ENCODE peak calls at places on chromosomes 5 and 9, in four cellular contexts. M is hepatocyte, A is PC-3, J is GM23248. H is an unnamed sample.

GRCh38 chr5:147558826-147559225 is 49.0 kb upstream of the DPYSL3 start:
- DNase-seq in M (peak), A (peak), J (peak), H (no peak)

GRCh38 chr9:71514344-71514975 is 253.9 kb downstream of the CEMIP2 start:
- DNase-seq in M (no peak), A (no peak), J (peak), H (no peak)

GRCh38 chr9:126411225-126411947 is 84.8 kb downstream of the MVB12B start:
- DNase-seq in M (no peak), A (peak), J (peak), H (peak)

GRCh38 chr9:113187935-113188595 is 33.0 kb downstream of the FKBP15 start:
- DNase-seq in M (peak), A (peak), J (peak), H (no peak)

GRCh38 chr9:132896906-132897305 is 18.2 kb downstream of the SPACA9 start:
- DNase-seq in M (no peak), A (no peak), J (peak), H (no peak)

GRCh38 chr9:116860509-116861120 is 173.5 kb downstream of the TRIM32 start:
- DNase-seq in M (peak), A (peak), J (peak), H (peak)

GRCh38 chr9:21075484-21075883 is 2.3 kb downstream of the IFNB1 start:
- DNase-seq in M (no peak), A (no peak), J (no peak), H (no peak)

GRCh38 chr9:130454096-130454811 is 9.5 kb downstream of the ASS1 start:
- DNase-seq in M (no peak), A (no peak), J (no peak), H (no peak)

GRCh38 chr5:158978061-158978745 is 121.5 kb downstream of the EBF1 start:
- DNase-seq in M (no peak), A (peak), J (peak), H (no peak)
- H3K27ac ChIP-seq in M (no peak), A (no peak), J (no peak), H (no peak)

GRCh38 chr9:4325113-4325512 is 25.2 kb upstream of the GLIS3 start:
- DNase-seq in M (no peak), A (no peak), J (no peak), H (no peak)

GRCh38 chr9:4318741-4319140 is 18.9 kb upstream of the GLIS3 start:
- DNase-seq in M (no peak), A (no peak), J (peak), H (no peak)

GRCh38 chr9:4320021-4320420 is 20.2 kb upstream of the GLIS3 start:
- DNase-seq in M (no peak), A (no peak), J (peak), H (no peak)

GRCh38 chr9:4324513-4324912 is 24.6 kb upstream of the GLIS3 start:
- DNase-seq in M (no peak), A (no peak), J (peak), H (no peak)

GRCh38 chr9:4321554-4321953 is 21.7 kb upstream of the GLIS3 start:
- DNase-seq in M (no peak), A (no peak), J (no peak), H (no peak)
- H3K4me2 ChIP-seq in M (no peak), A (no peak), J (no peak), H (no peak)

GRCh38 chr5:153209016-153209415 is 281.5 kb upstream of the GRIA1 start:
- DNase-seq in M (no peak), A (no peak), J (peak), H (no peak)

GRCh38 chr5:153212471-153212870 is 278.0 kb upstream of the GRIA1 start:
- DNase-seq in M (no peak), A (no peak), J (no peak), H (no peak)

GRCh38 chr5:153209687-153210086 is 280.8 kb upstream of the GRIA1 start:
- DNase-seq in M (no peak), A (no peak), J (no peak), H (no peak)

GRCh38 chr5:153211052-153211451 is 279.4 kb upstream of the GRIA1 start:
- DNase-seq in M (no peak), A (no peak), J (no peak), H (no peak)
- H3K27ac ChIP-seq in M (no peak), A (no peak), J (no peak), H (no peak)

DNA sequence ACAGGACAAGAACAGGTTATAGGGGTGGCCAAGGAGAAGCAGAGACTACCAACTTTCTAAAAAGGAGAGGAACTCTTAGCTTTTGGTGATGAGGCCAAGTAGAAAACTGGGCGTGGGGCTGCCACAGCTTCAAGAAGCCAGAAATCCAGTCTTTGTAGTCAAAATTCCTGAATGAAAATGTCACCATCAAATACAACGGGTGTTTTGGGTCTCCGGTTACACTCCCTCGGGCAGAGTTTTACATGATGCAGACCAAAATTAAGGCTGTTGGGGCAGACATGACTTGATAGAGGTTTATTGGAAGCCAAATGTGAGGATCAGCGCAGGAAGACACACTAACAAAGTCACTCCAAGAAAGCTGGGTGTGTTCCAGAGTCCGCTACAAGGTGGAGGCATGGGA is 29.4 kb upstream of the N4BP3 start:
- DNase-seq in M (no peak), A (peak), J (peak), H (no peak)
- H3K4me2 ChIP-seq in M (no peak), A (peak), J (no peak), H (no peak)

GRCh38 chr9:121262953-121263352 is 5.0 kb upstream of the GSN start:
- DNase-seq in M (no peak), A (no peak), J (no peak), H (no peak)
- H3K27ac ChIP-seq in M (no peak), A (no peak), J (no peak), H (no peak)

GRCh38 chr5:82564963-82565362 is 286.8 kb upstream of the RPS23 start:
- DNase-seq in M (no peak), A (no peak), J (no peak), H (no peak)

GRCh38 chr5:82560966-82561365 is 282.8 kb upstream of the RPS23 start:
- DNase-seq in M (no peak), A (no peak), J (no peak), H (no peak)

GRCh38 chr5:82562696-82563240 is 284.6 kb upstream of the RPS23 start:
- DNase-seq in M (no peak), A (peak), J (no peak), H (no peak)

GRCh38 chr5:82561786-82562185 is 283.6 kb upstream of the RPS23 start:
- DNase-seq in M (no peak), A (no peak), J (no peak), H (no peak)

GRCh38 chr5:82563745-82564144 is 285.6 kb upstream of the RPS23 start:
- DNase-seq in M (no peak), A (no peak), J (no peak), H (no peak)
- H3K4me2 ChIP-seq in M (no peak), A (no peak), J (no peak), H (no peak)

GRCh38 chr5:137486707-137487106 is 12.4 kb downstream of the SPOCK1 start:
- DNase-seq in M (no peak), A (peak), J (peak), H (no peak)
- H3K27ac ChIP-seq in M (no peak), A (no peak), J (peak), H (no peak)

GRCh38 chr5:140641716-140642115 is 2.5 kb downstream of the TMCO6 start:
- DNase-seq in M (no peak), A (no peak), J (no peak), H (no peak)
- H3K4me2 ChIP-seq in M (no peak), A (no peak), J (no peak), H (peak)

GRCh38 chr9:134496413-134497282 is 145.0 kb upstream of the COL5A1 start:
- DNase-seq in M (no peak), A (peak), J (peak), H (no peak)
- H3K27ac ChIP-seq in M (peak), A (peak), J (peak), H (no peak)